ENCODE peak calls at places on chromosomes 4 and X, in four cellular contexts. U, P, F and J are unnamed samples.

GRCh38 chr4:170005472-170005871 is 20.7 kb downstream of the MFAP3L start:
- DNase-seq in U (no peak), P (no peak), F (no peak), J (no peak)

GRCh38 chrX:49282647-49283011 is 13.0 kb downstream of the PPP1R3F start:
- DNase-seq in U (no peak), P (no peak), F (peak; percentile 57), J (no peak)

GRCh38 chrX:135977611-135978010 is 3.8 kb upstream of the MMGT1 start:
- DNase-seq in U (no peak), P (peak; percentile 88), F (no peak), J (no peak)

GRCh38 chr4:121339824-121340223 is 41.0 kb downstream of the QRFPR start:
- DNase-seq in U (no peak), P (no peak), F (no peak), J (no peak)

GRCh38 chr4:145739840-145740239 is 59.9 kb downstream of the C4orf51 start:
- DNase-seq in U (no peak), P (no peak), F (no peak), J (no peak)

GRCh38 chr4:31362756-31363155 is 642.6 kb downstream of the PCDH7 start:
- DNase-seq in U (no peak), P (no peak), F (no peak), J (no peak)

GRCh38 chrX:9337056-9337455 is 127.8 kb upstream of the TBL1X start:
- DNase-seq in U (no peak), P (peak; percentile 36), F (no peak), J (no peak)

GRCh38 chrX:39905475-39905889 is 192.3 kb downstream of the BCOR start:
- DNase-seq in U (no peak), P (peak; percentile 25), F (no peak), J (no peak)

GRCh38 chrX:45232139-45232538 is 31.5 kb upstream of the DIPK2B start:
- DNase-seq in U (no peak), P (no peak), F (no peak), J (no peak)

GRCh38 chr4:37689353-37689752 is 3.2 kb upstream of the RELL1 start:
- DNase-seq in U (no peak), P (no peak), F (no peak), J (no peak)

GRCh38 chr4:2354760-2355159 is 63.7 kb downstream of the ZFYVE28 start:
- DNase-seq in U (no peak), P (no peak), F (no peak), J (no peak)

GRCh38 chr4:158161561-158162354 is 11.1 kb downstream of the GASK1B start:
- DNase-seq in U (no peak), P (peak; percentile 86), F (no peak), J (no peak)

GRCh38 chr4:70556856-70557255 is 35.2 kb upstream of the AMBN start:
- DNase-seq in U (no peak), P (no peak), F (no peak), J (no peak)

GRCh38 chr4:98601719-98602118 is 56.7 kb downstream of the TSPAN5 start:
- DNase-seq in U (no peak), P (peak; percentile 32), F (no peak), J (no peak)

GRCh38 chr4:98996056-98996941 is 778 bp downstream of the METAP1 start:
- DNase-seq in U (peak; percentile 44), P (peak; percentile 10), F (peak; percentile 25), J (peak; percentile 61)

GRCh38 chrX:40773809-40774208 is 38.5 kb upstream of the MED14 start:
- DNase-seq in U (no peak), P (peak; percentile 60), F (no peak), J (no peak)

GRCh38 chr4:34720563-34720962 is 1523.8 kb downstream of the ARAP2 start:
- DNase-seq in U (peak; percentile 10), P (peak; percentile 5), F (peak; percentile 3), J (peak; percentile 51)

GRCh38 chr4:173057442-173057841 is 111.2 kb upstream of the GALNT7 start:
- DNase-seq in U (no peak), P (peak; percentile 10), F (no peak), J (no peak)

GRCh38 chrX:78119521-78120227 is 15.6 kb downstream of the PGK1 start:
- DNase-seq in U (no peak), P (no peak), F (peak; percentile 25), J (no peak)

GRCh38 chr4:150007512-150007911 is 70.7 kb upstream of the DCLK2 start:
- DNase-seq in U (no peak), P (peak; percentile 20), F (no peak), J (no peak)